ENCODE peak calls at places on chromosomes 2 and 18, in eight cellular contexts. N is left lung, S is HL-60, G is right lobe of liver, O is lower leg skin, K is IMR-90, R is tibial nerve, M is fibroblast of mammary gland. A is an unnamed sample.

GRCh38 chr18:28075501-28075900 is 101.4 kb downstream of the CDH2 start:
- DNase-seq in S (no peak), O (no peak), G (no peak), R (no peak), N (no peak), M (peak; percentile 33), K (no peak), A (no peak)

GRCh38 chr18:42614619-42615293 is 500.7 kb downstream of the RIT2 start:
- DNase-seq in G (no peak), K (no peak), R (peak; percentile 32), N (no peak), S (no peak), O (no peak), M (peak; percentile 4), A (no peak)

GRCh38 chr2:36502081-36502480 is 95.9 kb downstream of the FEZ2 start:
- DNase-seq in S (no peak), N (no peak), R (no peak), G (no peak), M (no peak), K (no peak), O (no peak), A (no peak)

GRCh38 chr2:67057901-67058703 is 339.0 kb upstream of the ETAA1 start:
- DNase-seq in R (no peak), N (no peak), O (no peak), G (no peak), K (peak; percentile 72), M (peak; percentile 28), S (no peak), A (no peak)

GRCh38 chr2:85765081-85765731 is 11.4 kb downstream of the ATOH8 start:
- DNase-seq in O (no peak), R (no peak), M (no peak), N (no peak), S (no peak), K (no peak), G (no peak), A (no peak)

GRCh38 chr2:219289195-219289536 is 10.0 kb downstream of the DNAJB2 start:
- DNase-seq in N (no peak), R (no peak), K (no peak), G (no peak), S (no peak), M (no peak), O (peak; percentile 37), A (no peak)

GRCh38 chr2:197028230-197028629 is 101.7 kb upstream of the PGAP1 start:
- DNase-seq in S (no peak), K (peak; percentile 84), O (no peak), M (peak; percentile 75), G (no peak), R (no peak), N (no peak), A (no peak)

GRCh38 chr2:234269769-234270204 is 219.3 kb downstream of the SPP2 start:
- DNase-seq in R (no peak), N (no peak), S (no peak), O (no peak), K (peak; percentile 71), G (no peak), M (peak; percentile 60), A (no peak)

GRCh38 chr2:219398721-219399333 is 11.1 kb upstream of the DNPEP start:
- DNase-seq in R (no peak), N (no peak), O (no peak), G (no peak), M (no peak), S (no peak), K (peak; percentile 68), A (no peak)

GRCh38 chr18:9174302-9174701 is 37.7 kb downstream of the ANKRD12 start:
- DNase-seq in K (no peak), N (no peak), O (no peak), M (no peak), G (no peak), R (no peak), S (peak; percentile 64), A (no peak)

GRCh38 chr2:1707771-1708351 is 36.5 kb downstream of the PXDN start:
- DNase-seq in K (peak; percentile 90), G (peak; percentile 43), M (peak; percentile 97), N (peak; percentile 71), R (peak; percentile 51), O (peak; percentile 91), S (peak; percentile 39), A (no peak)

GRCh38 chr2:158967114-158967730 is 1.2 kb upstream of the TANC1 start:
- DNase-seq in K (no peak), R (no peak), G (no peak), M (no peak), O (no peak), S (no peak), N (no peak), A (no peak)

GRCh38 chr18:62566199-62566598 is 43.4 kb downstream of the ZCCHC2 start:
- DNase-seq in G (peak; percentile 47), K (peak; percentile 7), O (no peak), S (peak; percentile 83), N (peak; percentile 47), M (peak; percentile 36), R (peak; percentile 66), A (no peak)

GRCh38 chr2:58182527-58182926 is 58.6 kb downstream of the FANCL start:
- DNase-seq in N (no peak), M (peak; percentile 5), S (no peak), G (no peak), R (no peak), O (no peak), K (peak; percentile 47), A (no peak)

GRCh38 chr2:119184512-119184911 is 26.0 kb upstream of the C1QL2 start:
- DNase-seq in G (no peak), N (no peak), S (no peak), K (no peak), M (peak; percentile 10), O (no peak), R (no peak), A (no peak)

GRCh38 chr2:201139836-201140599 is 24.1 kb downstream of the CFLAR start:
- DNase-seq in O (no peak), K (no peak), G (no peak), R (no peak), N (no peak), M (no peak), S (no peak), A (no peak)

GRCh38 chr18:32553174-32553573 is 82.5 kb upstream of the GAREM1 start:
- DNase-seq in N (no peak), G (no peak), R (no peak), S (no peak), M (no peak), K (no peak), O (no peak), A (no peak)

GRCh38 chr18:60556326-60556725 is 183.8 kb upstream of the MC4R start:
- DNase-seq in N (no peak), R (no peak), M (no peak), S (no peak), G (no peak), K (no peak), O (no peak), A (no peak)

GRCh38 chr2:52805901-52806410 is 961.6 kb upstream of the CHAC2 start:
- DNase-seq in M (no peak), O (no peak), N (no peak), G (no peak), K (peak; percentile 69), S (no peak), R (no peak), A (no peak)

GRCh38 chr2:72936669-72937355 is 19.5 kb downstream of the EMX1 start:
- DNase-seq in S (no peak), N (no peak), G (no peak), K (no peak), R (no peak), O (no peak), M (no peak), A (no peak)

GRCh38 chr2:72935611-72935957 is 18.3 kb downstream of the EMX1 start:
- DNase-seq in O (no peak), K (no peak), N (no peak), G (peak; percentile 13), M (no peak), R (no peak), S (no peak), A (no peak)

GRCh38 chr2:72933207-72933606 is 15.9 kb downstream of the EMX1 start:
- DNase-seq in M (no peak), N (peak; percentile 7), K (no peak), S (no peak), G (no peak), O (no peak), R (no peak), A (no peak)

GRCh38 chr2:72933646-72934151 is 16.4 kb downstream of the EMX1 start:
- DNase-seq in M (no peak), G (peak; percentile 12), S (no peak), R (no peak), O (no peak), N (peak; percentile 25), K (no peak), A (no peak)

GRCh38 chr2:72934683-72935610 is 17.6 kb downstream of the EMX1 start:
- DNase-seq in G (peak; percentile 35), R (no peak), O (no peak), K (no peak), S (peak; percentile 27), M (no peak), N (no peak), A (no peak)
- TF ChIP-seq CTCF in G (peak; percentile 27), R (no peak), O (no peak), K (no peak), S (no peak), M (peak; percentile 13), N (no peak), A (peak; percentile 8)

DNA sequence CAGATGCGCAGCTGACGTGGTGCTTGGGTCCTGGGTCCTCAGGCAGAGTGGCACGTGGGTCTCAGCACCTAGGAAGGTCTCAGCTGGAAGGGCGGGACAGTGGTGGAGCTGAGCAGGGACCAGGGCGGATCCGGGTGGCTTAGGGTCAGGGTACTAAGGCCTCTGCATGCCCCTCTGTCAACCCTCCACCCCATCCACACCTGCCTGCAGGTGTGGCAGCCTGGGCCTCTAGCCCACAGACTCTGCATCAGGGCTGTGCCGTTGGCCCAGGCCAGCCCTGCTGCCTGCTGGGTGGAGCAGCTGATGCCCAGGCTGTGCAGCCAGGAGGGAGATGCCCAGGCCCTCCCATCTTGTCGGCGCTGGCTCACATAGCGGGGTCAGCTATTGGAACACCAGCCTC is 24.6 kb upstream of the OTOS start:
- DNase-seq in M (no peak), R (no peak), G (no peak), N (no peak), O (no peak), S (no peak), K (no peak), A (no peak)
- TF ChIP-seq CTCF in M (no peak), R (no peak), G (no peak), N (no peak), O (no peak), S (no peak), K (no peak), A (no peak)

GRCh38 chr18:54812885-54813284 is 15.4 kb upstream of the RAB27B start:
- DNase-seq in S (no peak), M (no peak), K (no peak), N (no peak), O (no peak), G (no peak), R (no peak), A (no peak)
- TF ChIP-seq CTCF in S (no peak), M (no peak), K (no peak), N (no peak), O (no peak), G (no peak), R (no peak), A (no peak)

DNA sequence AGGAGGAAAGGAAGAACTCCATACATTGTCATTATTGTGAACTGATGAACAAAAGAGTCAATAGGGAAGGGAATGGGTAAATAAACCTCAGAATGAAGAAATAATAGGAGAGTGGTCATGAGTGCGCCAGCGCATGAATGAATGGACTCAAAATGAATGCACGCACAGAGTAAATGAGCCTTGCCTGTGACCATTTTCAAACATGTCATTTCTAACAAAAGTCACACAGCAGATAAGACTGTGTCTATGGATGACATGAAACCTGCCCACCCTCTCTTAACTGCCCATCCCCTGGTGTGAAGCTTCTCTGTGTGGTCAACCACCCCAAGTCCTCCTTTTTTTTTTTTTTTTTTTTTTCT is 121.1 kb upstream of the TEX51 start:
- DNase-seq in S (no peak), G (no peak), M (no peak), R (no peak), K (no peak), N (no peak), O (no peak), A (no peak)
- TF ChIP-seq CTCF in S (no peak), G (no peak), M (no peak), R (no peak), K (no peak), N (no peak), O (no peak), A (no peak)